ENCODE peak calls at places on chromosomes 2 and 18, in nine cellular contexts. M is GM06990, Y is ovary, B is bronchial epithelial cell, L is left lung, G is HL-60, Z is spleen, V is brain microvascular endothelial cell, A is tibial nerve. C is an unnamed sample.

GRCh38 chr2:10608273-10608672 is 81.5 kb downstream of the NOL10 start:
- DNase-seq in Y (no peak), L (no peak), A (no peak), G (no peak), M (no peak), V (no peak), Z (no peak), B (no peak), C (no peak)

GRCh38 chr2:20211860-20212458 is 13.0 kb downstream of the SDC1 start:
- DNase-seq in V (no peak), B (no peak), Z (no peak), M (no peak), G (no peak), Y (peak), A (no peak), L (no peak), C (no peak)

GRCh38 chr2:133586978-133587377 is 18.7 kb upstream of the NCKAP5 start:
- DNase-seq in M (no peak), L (no peak), Y (no peak), Z (no peak), B (peak), A (no peak), V (no peak), G (no peak), C (no peak)

GRCh38 chr2:26848336-26849055 is 564 bp downstream of the DPYSL5 start:
- DNase-seq in A (no peak), B (no peak), G (peak), M (no peak), V (no peak), Y (no peak), Z (no peak), L (no peak), C (no peak)

GRCh38 chr2:14626873-14627272 is 5.6 kb upstream of the LRATD1 start:
- DNase-seq in A (no peak), M (no peak), B (peak), Y (no peak), L (peak), Z (no peak), V (no peak), G (no peak), C (no peak)

GRCh38 chr2:161223139-161223732 is 63.0 kb downstream of the TANK start:
- DNase-seq in M (no peak), Y (no peak), Z (no peak), B (peak), A (peak), V (no peak), G (no peak), L (no peak), C (no peak)

GRCh38 chr18:29321561-29321960 is 1144.6 kb upstream of the CDH2 start:
- DNase-seq in L (no peak), G (no peak), V (no peak), M (no peak), B (peak), Y (no peak), Z (no peak), A (no peak), C (no peak)

GRCh38 chr18:29849145-29849544 is 1193.4 kb downstream of the DSC3 start:
- DNase-seq in V (no peak), G (no peak), A (no peak), L (no peak), Y (no peak), B (peak), Z (no peak), M (no peak), C (no peak)

DNA sequence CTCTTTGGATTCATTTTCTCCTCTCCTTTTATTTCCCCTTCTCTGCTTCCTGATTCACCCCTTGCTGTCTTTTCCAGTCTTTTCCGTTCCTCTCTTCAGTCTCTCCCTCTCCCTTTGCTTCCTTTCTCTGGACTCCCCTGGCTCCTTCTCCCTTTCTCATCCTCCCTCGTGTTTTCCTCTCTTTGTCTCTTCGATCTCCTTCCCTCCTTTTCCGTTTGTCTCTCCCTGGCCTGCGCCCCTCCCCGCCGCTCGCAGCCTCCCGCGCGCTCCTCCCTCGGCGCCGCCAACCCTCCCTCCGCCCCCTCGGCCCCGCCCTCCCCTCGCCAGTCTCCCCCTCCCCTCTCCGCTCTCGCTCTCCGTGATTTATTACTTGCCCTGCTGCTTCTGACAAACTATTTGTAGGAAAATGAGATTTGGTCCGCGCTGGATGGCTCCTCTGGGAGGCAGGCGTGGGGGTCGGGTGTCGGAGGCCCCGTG is 46.0 kb upstream of the PAX8 start:
- DNase-seq in A (peak), Y (peak), B (peak), V (peak), G (no peak), L (peak), M (no peak), Z (no peak), C (no peak)
- H3K4me3 ChIP-seq in A (peak), Y (peak), B (peak), V (peak), G (peak), L (peak), M (no peak), Z (peak), C (peak)

GRCh38 chr2:53438056-53438455 is 329.5 kb upstream of the CHAC2 start:
- DNase-seq in M (no peak), L (no peak), G (no peak), Y (no peak), A (no peak), B (no peak), V (no peak), Z (no peak), C (no peak)

GRCh38 chr2:53445376-53446072 is 322.1 kb upstream of the CHAC2 start:
- DNase-seq in B (peak), M (no peak), L (no peak), G (no peak), V (peak), Z (no peak), Y (no peak), A (no peak), C (peak)

GRCh38 chr2:53437371-53437770 is 330.2 kb upstream of the CHAC2 start:
- DNase-seq in Y (no peak), B (peak), V (no peak), L (no peak), G (no peak), A (no peak), Z (no peak), M (no peak), C (no peak)

GRCh38 chr2:53438692-53439091 is 328.9 kb upstream of the CHAC2 start:
- DNase-seq in G (no peak), Z (no peak), A (no peak), Y (no peak), V (no peak), M (no peak), L (no peak), B (no peak), C (no peak)

GRCh38 chr2:53442783-53443182 is 324.8 kb upstream of the CHAC2 start:
- DNase-seq in V (no peak), G (no peak), A (no peak), L (peak), B (peak), M (no peak), Y (no peak), Z (no peak), C (no peak)
- TF ChIP-seq CTCF in V (peak), G (no peak), A (no peak), L (no peak), B (peak), M (peak), Y (no peak), Z (no peak), C (no peak)

DNA sequence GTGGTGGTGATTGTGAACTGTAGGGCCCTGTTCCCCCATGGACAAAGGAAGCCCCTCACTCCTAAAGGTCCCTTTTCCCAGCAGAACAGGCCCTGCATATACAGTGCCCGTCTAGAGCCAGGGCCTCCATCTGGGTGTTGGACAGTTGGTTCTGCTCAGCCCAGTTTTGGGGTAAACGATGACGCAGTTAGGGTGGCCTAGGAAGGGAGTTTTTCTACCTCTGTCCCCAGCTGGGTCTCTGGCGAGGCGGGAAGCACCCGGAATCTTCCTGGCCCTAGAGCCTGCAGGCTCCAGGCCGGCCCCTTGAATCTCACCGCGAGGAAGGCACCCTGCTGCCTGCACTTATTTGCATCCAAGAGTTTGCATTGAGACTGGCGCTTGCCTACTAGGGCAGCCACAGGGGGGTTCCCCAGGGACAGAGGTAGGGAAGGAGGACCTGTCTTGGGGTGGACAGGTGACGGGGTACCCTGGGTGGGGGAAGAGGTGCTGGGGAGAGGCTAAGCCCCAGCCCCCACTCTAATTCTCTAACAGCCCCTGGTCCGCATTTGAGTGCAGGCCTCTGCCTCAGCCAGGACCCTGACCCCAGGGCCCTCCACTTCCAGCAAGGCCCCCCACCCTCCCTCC is 514 bp upstream of the MTA3 start:
- DNase-seq in Y (peak), M (peak), Z (peak), V (peak), B (no peak), G (no peak), L (no peak), A (peak), C (no peak)
- H3K4me3 ChIP-seq in Y (peak), M (peak), Z (peak), V (peak), B (peak), G (peak), L (peak), A (peak), C (no peak)

GRCh38 chr18:11163668-11164067 is 14.3 kb upstream of the PIEZO2 start:
- DNase-seq in Y (no peak), A (no peak), L (peak), M (peak), Z (no peak), B (no peak), G (peak), V (no peak), C (no peak)
- TF ChIP-seq CTCF in Y (no peak), A (no peak), L (peak), M (peak), Z (peak), B (peak), G (peak), V (peak), C (no peak)

GRCh38 chr2:235669269-235669831 is 175.5 kb downstream of the AGAP1 start:
- DNase-seq in A (peak), M (peak), G (no peak), L (peak), V (peak), Z (no peak), B (peak), Y (peak), C (no peak)

GRCh38 chr2:235663877-235664276 is 170.0 kb downstream of the AGAP1 start:
- DNase-seq in Y (no peak), B (no peak), Z (no peak), M (no peak), A (no peak), G (no peak), L (no peak), V (no peak), C (no peak)

GRCh38 chr2:235665656-235666239 is 171.9 kb downstream of the AGAP1 start:
- DNase-seq in L (no peak), M (no peak), Y (peak), G (no peak), B (no peak), A (no peak), Z (no peak), V (no peak), C (no peak)

GRCh38 chr2:235668782-235669181 is 174.9 kb downstream of the AGAP1 start:
- DNase-seq in B (peak), Y (no peak), Z (no peak), G (no peak), V (no peak), A (no peak), L (no peak), M (no peak), C (no peak)

GRCh38 chr2:235666240-235666781 is 172.5 kb downstream of the AGAP1 start:
- DNase-seq in G (no peak), Z (no peak), B (peak), A (peak), Y (no peak), V (peak), L (no peak), M (no peak), C (peak)
- H3K4me3 ChIP-seq in G (no peak), Z (no peak), B (no peak), A (no peak), Y (peak), V (no peak), L (peak), M (no peak), C (no peak)

DNA sequence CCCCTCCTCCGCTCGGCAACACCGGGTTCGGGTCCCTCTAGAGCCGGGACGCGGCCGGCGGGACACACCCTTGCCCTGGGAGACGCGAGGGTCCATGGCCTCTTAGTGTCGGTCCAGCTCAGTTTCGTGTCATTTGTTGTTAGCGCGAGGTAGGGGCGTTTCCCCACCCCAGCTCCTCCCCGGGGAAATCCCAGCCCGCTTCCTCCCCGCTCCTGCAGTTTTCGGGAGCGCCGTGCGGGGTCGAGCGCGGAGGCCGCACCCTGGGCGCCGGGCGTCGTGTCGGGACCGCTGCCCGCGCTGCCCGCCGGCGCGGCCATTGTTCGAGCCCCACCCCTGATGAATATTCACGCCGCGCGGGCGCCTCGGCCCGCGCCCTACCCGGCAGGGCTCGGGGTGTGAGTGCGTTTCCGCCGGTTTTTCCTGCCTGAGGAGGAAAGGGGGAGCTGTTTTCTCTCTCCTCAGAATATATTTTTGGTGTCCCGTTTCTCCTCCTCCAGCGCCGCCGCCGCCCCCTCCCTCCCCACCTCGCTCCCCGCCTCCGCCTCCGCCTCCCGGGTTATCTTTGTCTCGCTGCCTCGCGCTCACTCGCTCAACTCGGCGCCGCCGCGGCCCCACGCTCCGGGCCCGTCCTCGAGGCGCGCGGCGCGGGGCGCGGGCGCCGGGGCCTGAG is at the start of gene MAP4K4:
- DNase-seq in L (peak), A (peak), G (peak), Y (peak), B (peak), V (peak), Z (peak), M (peak), C (peak)
- TF ChIP-seq CTCF in L (peak), A (no peak), G (no peak), Y (no peak), B (peak), V (peak), Z (peak), M (peak), C (peak)

GRCh38 chr2:25375989-25376545 is 34.3 kb upstream of the DNMT3A start:
- DNase-seq in Z (peak), G (no peak), L (no peak), V (no peak), Y (no peak), B (no peak), M (no peak), A (no peak), C (no peak)
- H3K4me3 ChIP-seq in Z (no peak), G (no peak), L (no peak), V (no peak), Y (peak), B (no peak), M (no peak), A (no peak), C (no peak)

C was measured in AG09309.